ENCODE peak calls at places on chromosome 20, in six cellular contexts. C is WTC11, I is PC-3, F is AG04450, K is endothelial cell, H is GM12878. R is an unnamed sample.
A peak's percentile ranks its signal among the peaks of the same experiment; 100 is the strongest.

GRCh38 chr20:49916146-49917002 is 1.0 kb upstream of the SPATA2 start:
- DNase-seq in H (no peak), C (no peak), F (no peak), K (no peak), I (peak; percentile 95), R (no peak)

GRCh38 chr20:63782521-63782971 is 43.0 kb downstream of the SLC2A4RG start:
- DNase-seq in K (no peak), F (no peak), H (no peak), C (no peak), I (no peak), R (no peak)

GRCh38 chr20:33038243-33038642 is 6.8 kb downstream of the BPIFB6 start:
- DNase-seq in K (no peak), F (no peak), I (no peak), C (no peak), H (no peak), R (no peak)

GRCh38 chr20:57622579-57623381 is 2.6 kb upstream of the ZBP1 start:
- DNase-seq in F (no peak), H (no peak), I (peak; percentile 99), K (peak; percentile 63), C (peak; percentile 85), R (no peak)

GRCh38 chr20:12023169-12023795 is 105.6 kb downstream of the BTBD3 start:
- DNase-seq in I (no peak), C (no peak), H (no peak), K (no peak), F (no peak), R (no peak)

GRCh38 chr20:62511915-62512610 is 36.3 kb upstream of the GATA5 start:
- DNase-seq in H (no peak), F (no peak), I (no peak), K (no peak), C (no peak), R (no peak)

GRCh38 chr20:32168184-32168910 is 39.2 kb downstream of the PLAGL2 start:
- DNase-seq in I (no peak), C (peak; percentile 31), F (no peak), K (no peak), H (no peak), R (no peak)

GRCh38 chr20:57071283-57071701 is 195.1 kb downstream of the BMP7 start:
- DNase-seq in I (peak; percentile 56), F (no peak), H (no peak), C (peak; percentile 57), K (no peak), R (no peak)

GRCh38 chr20:44091026-44091425 is 96.0 kb downstream of the JPH2 start:
- DNase-seq in K (no peak), F (no peak), H (no peak), C (no peak), I (no peak), R (no peak)

GRCh38 chr20:50982372-50982771 is 23.8 kb downstream of the MOCS3 start:
- DNase-seq in I (peak; percentile 100), F (no peak), H (no peak), C (no peak), K (no peak), R (peak; percentile 38)

GRCh38 chr20:61807426-61808160 is 258.1 kb downstream of the TAF4 start:
- DNase-seq in H (no peak), K (no peak), F (no peak), C (peak; percentile 4), I (no peak), R (no peak)

GRCh38 chr20:64079273-64080012 is at the start of gene RGS19:
- DNase-seq in I (peak; percentile 86), K (peak; percentile 76), F (no peak), C (peak; percentile 75), H (no peak), R (peak; percentile 20)

GRCh38 chr20:49810491-49811190 is 2.0 kb upstream of the SLC9A8 start:
- DNase-seq in I (no peak), F (no peak), H (no peak), C (no peak), K (no peak), R (no peak)

GRCh38 chr20:50404419-50405234 is 105.6 kb upstream of the PTPN1 start:
- DNase-seq in C (no peak), I (no peak), K (no peak), H (no peak), F (no peak), R (no peak)

GRCh38 chr20:9517297-9518134 is 3.1 kb downstream of the LAMP5 start:
- DNase-seq in F (no peak), H (no peak), K (no peak), I (no peak), C (no peak), R (no peak)

GRCh38 chr20:18401305-18401704 is 65.5 kb downstream of the DZANK1 start:
- DNase-seq in C (no peak), K (no peak), I (no peak), F (no peak), H (no peak), R (no peak)

GRCh38 chr20:39048000-39048696 is 86.0 kb downstream of the DHX35 start:
- DNase-seq in I (peak; percentile 83), F (peak; percentile 58), C (peak; percentile 82), H (peak; percentile 36), K (peak; percentile 85), R (peak; percentile 53)

GRCh38 chr20:33910056-33910455 is 83.7 kb upstream of the RALY start:
- DNase-seq in I (no peak), C (no peak), K (no peak), F (no peak), H (no peak), R (peak; percentile 76)

GRCh38 chr20:58712116-58712822 is 19.7 kb downstream of the NPEPL1 start:
- DNase-seq in H (no peak), I (no peak), K (no peak), F (no peak), C (no peak), R (no peak)

GRCh38 chr20:25319241-25320034 is 71.2 kb downstream of the ABHD12 start:
- DNase-seq in I (no peak), K (no peak), C (no peak), H (no peak), F (no peak), R (no peak)

GRCh38 chr20:17761612-17762011 is 61.8 kb downstream of the BANF2 start:
- DNase-seq in K (no peak), I (no peak), C (no peak), F (no peak), H (no peak), R (no peak)

GRCh38 chr20:62266851-62267250 is 28.5 kb downstream of the OSBPL2 start:
- DNase-seq in I (no peak), H (no peak), C (no peak), K (no peak), F (no peak), R (no peak)

GRCh38 chr20:4341804-4342560 is 326.6 kb upstream of the RNF24 start:
- DNase-seq in C (no peak), F (peak; percentile 10), I (peak; percentile 75), K (no peak), H (no peak), R (peak; percentile 39)

GRCh38 chr20:31720486-31721407 is 1.9 kb downstream of the BCL2L1 start:
- DNase-seq in I (peak; percentile 13), K (no peak), C (no peak), F (no peak), H (no peak), R (no peak)

GRCh38 chr20:63496404-63497120 is 2.3 kb downstream of the EEF1A2 start:
- DNase-seq in C (no peak), I (no peak), F (no peak), H (no peak), K (no peak), R (no peak)

GRCh38 chr20:62737971-62738881 is 29.6 kb downstream of the NTSR1 start:
- DNase-seq in H (no peak), F (no peak), I (no peak), C (peak; percentile 12), K (no peak), R (no peak)

GRCh38 chr20:6678101-6678500 is 89.4 kb upstream of the BMP2 start:
- DNase-seq in K (no peak), I (no peak), H (no peak), F (no peak), C (no peak), R (no peak)

GRCh38 chr20:6680854-6681253 is 86.6 kb upstream of the BMP2 start:
- DNase-seq in F (no peak), K (no peak), C (no peak), I (no peak), H (no peak), R (no peak)

GRCh38 chr20:6680441-6680840 is 87.0 kb upstream of the BMP2 start:
- DNase-seq in C (no peak), K (no peak), I (no peak), H (no peak), F (no peak), R (no peak)

GRCh38 chr20:6674831-6675230 is 92.7 kb upstream of the BMP2 start:
- DNase-seq in H (no peak), K (no peak), I (no peak), F (no peak), C (no peak), R (no peak)

GRCh38 chr20:6679086-6679485 is 88.4 kb upstream of the BMP2 start:
- DNase-seq in F (no peak), K (no peak), C (no peak), I (no peak), H (no peak), R (no peak)
- TF ChIP-seq CTCF in F (no peak), K (no peak), C (no peak), I (no peak), H (no peak), R (no peak)

GRCh38 chr20:47019106-47019824 is 124.6 kb downstream of the EYA2 start:
- DNase-seq in I (no peak), K (no peak), C (no peak), F (peak; percentile 88), H (no peak), R (peak; percentile 86)
- TF ChIP-seq CTCF in I (no peak), K (no peak), C (no peak), F (no peak), H (no peak), R (no peak)

DNA sequence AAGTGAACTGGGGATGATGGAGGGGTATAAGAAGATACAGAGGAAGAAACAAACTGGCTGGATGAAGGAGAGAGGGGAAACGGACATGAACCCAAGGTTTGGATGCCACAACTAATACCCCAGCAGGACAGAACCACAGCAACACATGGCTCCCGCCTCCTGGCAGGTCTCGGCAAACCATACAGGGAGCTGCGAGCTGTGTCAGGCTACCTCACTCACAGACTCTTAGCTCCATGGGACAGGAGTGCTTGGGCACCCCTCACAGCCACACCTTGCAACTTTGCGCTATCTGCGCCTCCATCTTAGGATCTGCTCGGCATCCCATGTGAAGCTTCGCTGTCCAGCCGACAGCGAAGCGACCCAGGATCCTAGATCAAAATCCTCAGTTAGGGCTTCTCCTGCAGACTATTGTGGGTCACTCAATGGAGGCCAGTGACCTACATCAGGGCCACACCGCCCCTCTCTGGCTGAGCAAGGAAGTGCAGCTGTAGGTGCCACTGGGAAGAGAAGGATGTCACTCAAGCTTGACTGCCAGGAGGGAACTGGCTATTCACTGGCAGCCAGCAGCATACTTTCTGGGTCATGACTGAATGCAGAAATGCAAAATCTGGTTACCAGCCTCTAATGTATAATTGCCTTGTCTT is 174.4 kb upstream of the RIN2 start:
- DNase-seq in C (peak; percentile 93), I (peak; percentile 65), F (no peak), K (peak; percentile 91), H (no peak), R (peak; percentile 19)
- TF ChIP-seq CTCF in C (peak; percentile 86), I (peak; percentile 81), F (peak; percentile 57), K (peak; percentile 90), H (peak; percentile 73), R (peak; percentile 97)

DNA sequence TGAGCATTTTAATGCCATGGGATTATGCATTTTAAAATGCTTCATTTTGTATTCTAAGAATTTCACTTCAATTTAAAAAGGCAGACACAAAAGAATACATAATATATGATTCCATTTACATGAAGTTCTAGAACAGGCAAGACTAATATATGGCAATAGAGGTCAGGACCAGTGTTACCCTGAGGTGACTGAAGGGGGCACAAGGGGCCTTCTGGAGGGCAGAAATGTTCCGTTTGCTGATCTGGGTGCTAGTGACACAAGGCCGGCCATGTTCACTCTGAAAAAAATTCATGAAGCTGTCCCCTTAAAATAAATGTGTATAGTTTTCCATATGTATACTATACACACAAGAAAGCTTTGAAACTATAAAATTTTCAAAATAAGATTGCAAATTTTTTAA is 28.5 kb downstream of the TASP1 start:
- DNase-seq in H (no peak), I (no peak), K (peak; percentile 14), C (peak; percentile 47), F (no peak), R (no peak)
- TF ChIP-seq CTCF in H (peak; percentile 59), I (no peak), K (no peak), C (peak; percentile 30), F (no peak), R (no peak)